ENCODE peak calls at places on chromosome 1, in ten cellular contexts. C, P, Z, I, A, Q, K, S, O and R are unnamed samples.
A peak's percentile ranks its signal among the peaks of the same experiment; 100 is the strongest.

GRCh38 chr1:186272486-186272885 is 102.6 kb downstream of the TPR start:
- DNase-seq in C (peak; percentile 68), P (no peak), Z (no peak), I (no peak), A (no peak), Q (no peak), K (no peak), S (no peak), O (no peak), R (no peak)

GRCh38 chr1:51535006-51535592 is 16.0 kb upstream of the EPS15 start:
- DNase-seq in C (peak; percentile 80), P (no peak), Z (peak; percentile 32), I (no peak), A (peak; percentile 18), Q (peak; percentile 65), K (peak; percentile 80), S (no peak), O (peak; percentile 54), R (no peak)

GRCh38 chr1:156727914-156728598 is at the start of gene METTL25B:
- DNase-seq in C (peak; percentile 90), P (peak; percentile 91), Z (no peak), I (peak; percentile 89), A (peak; percentile 82), Q (peak; percentile 75), K (peak; percentile 78), S (peak; percentile 83), O (peak; percentile 76), R (peak; percentile 82)

GRCh38 chr1:100400332-100400933 is 48.1 kb downstream of the CDC14A start:
- DNase-seq in C (peak; percentile 78), P (peak; percentile 59), Z (no peak), I (peak; percentile 59), A (peak; percentile 38), Q (peak; percentile 57), K (no peak), S (peak; percentile 21), O (peak; percentile 52), R (peak; percentile 61)

GRCh38 chr1:15031251-15031930 is 122.2 kb upstream of the TMEM51 start:
- DNase-seq in C (no peak), P (no peak), Z (no peak), I (no peak), A (no peak), Q (no peak), K (no peak), S (no peak), O (no peak), R (no peak)

GRCh38 chr1:224106568-224107281 is 7.2 kb upstream of the FBXO28 start:
- DNase-seq in C (peak; percentile 75), P (no peak), Z (peak; percentile 69), I (no peak), A (no peak), Q (no peak), K (peak; percentile 56), S (peak; percentile 62), O (no peak), R (no peak)

GRCh38 chr1:4091996-4092395 is 191.9 kb upstream of the C1orf174 start:
- DNase-seq in C (no peak), P (no peak), Z (no peak), I (no peak), A (no peak), Q (no peak), K (no peak), S (no peak), O (no peak), R (no peak)

GRCh38 chr1:16430598-16430997 is 6.6 kb downstream of the SPATA21 start:
- DNase-seq in C (peak; percentile 48), P (no peak), Z (no peak), I (no peak), A (no peak), Q (no peak), K (no peak), S (no peak), O (no peak), R (no peak)

GRCh38 chr1:61244114-61244513 is 161.8 kb downstream of the NFIA start:
- DNase-seq in C (peak; percentile 54), P (no peak), Z (no peak), I (no peak), A (no peak), Q (no peak), K (peak; percentile 90), S (no peak), O (no peak), R (no peak)

GRCh38 chr1:35120458-35121133 is 41.4 kb downstream of the ZMYM1 start:
- DNase-seq in C (no peak), P (peak; percentile 57), Z (no peak), I (no peak), A (peak; percentile 15), Q (no peak), K (peak; percentile 13), S (peak; percentile 73), O (no peak), R (no peak)

DNA sequence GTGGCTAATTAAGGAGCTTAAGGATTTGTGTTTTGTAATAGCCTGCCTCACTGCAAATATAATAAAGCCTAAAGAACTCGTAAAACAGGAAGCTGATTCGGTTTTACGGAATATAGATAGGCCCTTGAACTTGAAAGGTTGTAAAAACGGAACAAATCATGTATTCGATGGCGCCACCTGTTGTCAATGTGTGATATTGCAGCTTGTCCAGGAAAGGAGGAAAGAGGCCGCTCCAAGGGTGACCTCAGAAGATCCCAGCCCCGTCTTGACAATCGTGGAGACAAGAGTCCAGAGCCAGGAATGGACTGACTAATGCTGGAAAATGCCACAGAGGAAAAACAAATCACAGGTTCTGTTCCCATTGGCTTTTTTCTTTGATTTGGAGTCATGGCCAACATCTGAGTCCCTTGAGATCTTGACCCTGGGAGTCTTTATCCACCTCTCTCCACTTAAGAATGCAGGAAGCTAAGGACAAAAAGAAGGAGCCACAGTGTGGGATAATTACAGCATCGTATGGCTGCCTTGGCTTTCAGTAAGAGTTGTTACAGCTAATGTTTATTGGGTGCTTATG is 7.0 kb upstream of the IGSF21 start:
- DNase-seq in C (peak; percentile 75), P (no peak), Z (peak; percentile 46), I (no peak), A (peak; percentile 45), Q (peak; percentile 81), K (peak; percentile 50), S (peak; percentile 63), O (peak; percentile 48), R (no peak)
- TF ChIP-seq CTCF in C (peak; percentile 90), P (peak; percentile 81), Z (peak; percentile 53), I (peak; percentile 72), A (peak; percentile 77), Q (peak; percentile 76), K (peak; percentile 71), S (peak; percentile 62), O (peak; percentile 82), R (peak; percentile 83)

GRCh38 chr1:76494807-76495206 is 372.5 kb upstream of the ST6GALNAC5 start:
- DNase-seq in C (no peak), P (no peak), Z (no peak), I (no peak), A (no peak), Q (no peak), K (peak; percentile 6), S (peak; percentile 6), O (no peak), R (no peak)
- TF ChIP-seq CTCF in C (no peak), P (no peak), Z (no peak), I (no peak), A (no peak), Q (no peak), K (no peak), S (no peak), O (no peak), R (no peak)

GRCh38 chr1:204036882-204037645 is 35.9 kb upstream of the SOX13 start:
- DNase-seq in C (no peak), P (no peak), Z (no peak), I (no peak), A (no peak), Q (no peak), K (no peak), S (no peak), O (no peak), R (no peak)
- TF ChIP-seq CTCF in C (no peak), P (no peak), Z (no peak), I (no peak), A (no peak), Q (no peak), K (no peak), S (no peak), O (no peak), R (no peak)

DNA sequence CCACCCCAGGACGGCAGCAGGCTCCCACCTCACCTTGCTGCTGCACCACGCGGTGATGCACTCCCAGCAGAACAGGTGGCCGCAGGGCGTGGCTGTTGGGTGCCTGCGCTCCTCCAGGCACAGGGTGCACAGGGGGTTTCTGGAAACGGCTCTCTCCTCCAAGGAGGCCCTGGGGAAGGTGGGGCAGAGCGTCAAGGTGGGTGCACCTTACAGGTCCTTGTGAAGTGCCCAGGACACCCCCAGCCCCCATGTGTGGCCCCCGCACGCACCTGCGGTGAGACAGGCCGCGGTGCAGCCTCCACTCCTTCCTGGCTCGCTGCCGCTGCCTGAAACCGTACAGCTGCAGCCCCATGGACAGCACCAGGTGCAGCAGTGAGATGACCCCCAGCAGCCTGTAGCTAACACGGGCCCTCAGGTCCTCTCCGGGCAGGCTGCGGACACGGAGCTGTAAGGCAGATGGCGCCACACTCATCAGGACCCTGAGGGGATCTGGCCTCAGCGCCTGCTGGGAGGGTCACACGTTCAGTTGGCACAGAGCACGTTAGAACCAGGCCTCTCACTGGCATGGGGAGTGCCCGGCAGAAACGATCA is 5.8 kb downstream of the PEX10 start:
- DNase-seq in C (no peak), P (no peak), Z (no peak), I (no peak), A (no peak), Q (no peak), K (no peak), S (no peak), O (no peak), R (no peak)
- TF ChIP-seq CTCF in C (peak; percentile 14), P (no peak), Z (peak; percentile 8), I (no peak), A (no peak), Q (no peak), K (no peak), S (no peak), O (no peak), R (no peak)

GRCh38 chr1:211118407-211119102 is 15.4 kb downstream of the KCNH1 start:
- DNase-seq in C (peak; percentile 4), P (no peak), Z (no peak), I (no peak), A (no peak), Q (no peak), K (peak; percentile 15), S (no peak), O (no peak), R (no peak)
- TF ChIP-seq CTCF in C (no peak), P (no peak), Z (no peak), I (no peak), A (no peak), Q (no peak), K (no peak), S (no peak), O (no peak), R (no peak)

GRCh38 chr1:194709439-194709838 is 1523.0 kb upstream of the B3GALT2 start:
- DNase-seq in C (no peak), P (no peak), Z (no peak), I (no peak), A (no peak), Q (no peak), K (no peak), S (no peak), O (no peak), R (no peak)

GRCh38 chr1:194710671-194711070 is 1524.3 kb upstream of the B3GALT2 start:
- DNase-seq in C (no peak), P (no peak), Z (no peak), I (no peak), A (no peak), Q (no peak), K (no peak), S (no peak), O (peak; percentile 44), R (no peak)

GRCh38 chr1:194705123-194705522 is 1518.7 kb upstream of the B3GALT2 start:
- DNase-seq in C (no peak), P (no peak), Z (no peak), I (no peak), A (no peak), Q (no peak), K (peak; percentile 81), S (no peak), O (no peak), R (no peak)

GRCh38 chr1:194707074-194707473 is 1520.7 kb upstream of the B3GALT2 start:
- DNase-seq in C (no peak), P (no peak), Z (no peak), I (no peak), A (no peak), Q (no peak), K (no peak), S (no peak), O (no peak), R (no peak)
- TF ChIP-seq CTCF in C (no peak), P (no peak), Z (no peak), I (no peak), A (no peak), Q (no peak), K (no peak), S (no peak), O (no peak), R (no peak)